ENCODE peak calls at places on chromosome 15, in four cellular contexts. One of them, this sample, is unnamed.

GRCh38 chr15:66101715-66102395 is 151.7 kb downstream of the MEGF11 start:
- DNase-seq in hepatocyte: no peak
- DNase-seq in PC-3: no peak
- DNase-seq in IMR-90: no peak
- DNase-seq in this sample: no peak

GRCh38 chr15:62618432-62618831 is 424.1 kb upstream of the TPM1 start:
- DNase-seq in IMR-90: peak; percentile 94
- DNase-seq in hepatocyte: peak; percentile 41
- DNase-seq in PC-3: peak; percentile 81
- DNase-seq in this sample: peak; percentile 88

GRCh38 chr15:49627407-49627877 is 6.6 kb downstream of the DTWD1 start:
- DNase-seq in PC-3: peak; percentile 85
- DNase-seq in hepatocyte: no peak
- DNase-seq in IMR-90: peak; percentile 96
- DNase-seq in this sample: peak; percentile 95

GRCh38 chr15:50426428-50426827 is 2.2 kb downstream of the USP8 start:
- DNase-seq in IMR-90: no peak
- DNase-seq in PC-3: no peak
- DNase-seq in hepatocyte: no peak
- DNase-seq in this sample: no peak

GRCh38 chr15:77538011-77538410 is 94.7 kb downstream of the LINGO1 start:
- DNase-seq in PC-3: no peak
- DNase-seq in hepatocyte: no peak
- DNase-seq in IMR-90: no peak
- DNase-seq in this sample: no peak

GRCh38 chr15:99253381-99254090 is 2.3 kb downstream of the LRRC28 start:
- DNase-seq in IMR-90: peak; percentile 61
- DNase-seq in PC-3: peak; percentile 79
- DNase-seq in hepatocyte: no peak
- DNase-seq in this sample: peak; percentile 93

GRCh38 chr15:44082558-44083151 is 112.4 kb downstream of the FRMD5 start:
- DNase-seq in PC-3: no peak
- DNase-seq in hepatocyte: no peak
- DNase-seq in IMR-90: peak; percentile 32
- DNase-seq in this sample: no peak

GRCh38 chr15:47427463-47427862 is 289.8 kb upstream of the SEMA6D start:
- DNase-seq in PC-3: no peak
- DNase-seq in IMR-90: peak; percentile 23
- DNase-seq in hepatocyte: no peak
- DNase-seq in this sample: no peak

GRCh38 chr15:76065267-76065666 is 5.5 kb downstream of the TMEM266 start:
- DNase-seq in IMR-90: no peak
- DNase-seq in PC-3: no peak
- DNase-seq in hepatocyte: no peak
- DNase-seq in this sample: no peak

GRCh38 chr15:76636059-76636458 is 269.1 kb downstream of the SCAPER start:
- DNase-seq in IMR-90: no peak
- DNase-seq in PC-3: no peak
- DNase-seq in hepatocyte: no peak
- DNase-seq in this sample: no peak

GRCh38 chr15:69126054-69126469 is 34.4 kb upstream of the GLCE start:
- DNase-seq in PC-3: no peak
- DNase-seq in IMR-90: peak; percentile 76
- DNase-seq in hepatocyte: peak; percentile 80
- DNase-seq in this sample: peak; percentile 39

GRCh38 chr15:50128266-50128665 is 9.2 kb upstream of the ATP8B4 start:
- DNase-seq in IMR-90: no peak
- DNase-seq in hepatocyte: peak; percentile 19
- DNase-seq in PC-3: no peak
- DNase-seq in this sample: no peak

GRCh38 chr15:51450001-51450400 is 108.5 kb downstream of the GLDN start:
- DNase-seq in IMR-90: no peak
- DNase-seq in PC-3: peak; percentile 59
- DNase-seq in hepatocyte: no peak
- DNase-seq in this sample: peak; percentile 61

GRCh38 chr15:62624541-62625399 is 417.8 kb upstream of the TPM1 start:
- DNase-seq in hepatocyte: no peak
- DNase-seq in IMR-90: peak; percentile 74
- DNase-seq in PC-3: no peak
- DNase-seq in this sample: peak; percentile 71

GRCh38 chr15:79431636-79432344 is at the start of gene MINAR1:
- DNase-seq in IMR-90: peak; percentile 56
- DNase-seq in hepatocyte: peak; percentile 65
- DNase-seq in PC-3: peak; percentile 23
- DNase-seq in this sample: peak; percentile 57

GRCh38 chr15:63089260-63090043 is 32.2 kb upstream of the LACTB start:
- DNase-seq in PC-3: peak; percentile 34
- DNase-seq in hepatocyte: peak; percentile 74
- DNase-seq in IMR-90: peak; percentile 97
- DNase-seq in this sample: peak; percentile 94

GRCh38 chr15:59199775-59200465 is 6.7 kb upstream of the LDHAL6B start:
- DNase-seq in IMR-90: peak; percentile 85
- DNase-seq in hepatocyte: peak; percentile 61
- DNase-seq in PC-3: peak; percentile 86
- DNase-seq in this sample: peak; percentile 84

GRCh38 chr15:43100971-43101370 is 4.9 kb downstream of the UBR1 start:
- DNase-seq in PC-3: no peak
- DNase-seq in hepatocyte: no peak
- DNase-seq in IMR-90: no peak
- DNase-seq in this sample: no peak

GRCh38 chr15:28994830-28995180 is 109.0 kb downstream of the APBA2 start:
- DNase-seq in hepatocyte: no peak
- DNase-seq in IMR-90: no peak
- DNase-seq in PC-3: no peak
- DNase-seq in this sample: no peak

GRCh38 chr15:93141373-93141790 is 52.4 kb upstream of the RGMA start:
- DNase-seq in hepatocyte: no peak
- DNase-seq in IMR-90: no peak
- DNase-seq in PC-3: no peak
- DNase-seq in this sample: no peak

GRCh38 chr15:38647683-38648082 is 83.1 kb upstream of the RASGRP1 start:
- DNase-seq in PC-3: peak; percentile 63
- DNase-seq in hepatocyte: peak; percentile 38
- DNase-seq in IMR-90: peak; percentile 19
- DNase-seq in this sample: peak; percentile 4

GRCh38 chr15:27579738-27580137 is 519.4 kb downstream of the OCA2 start:
- DNase-seq in IMR-90: no peak
- DNase-seq in PC-3: no peak
- DNase-seq in hepatocyte: no peak
- DNase-seq in this sample: no peak

GRCh38 chr15:47870956-47871625 is 153.8 kb downstream of the SEMA6D start:
- DNase-seq in PC-3: peak; percentile 88
- DNase-seq in IMR-90: peak; percentile 38
- DNase-seq in hepatocyte: peak; percentile 37
- DNase-seq in this sample: peak; percentile 79

GRCh38 chr15:97023131-97023844 is 692.8 kb downstream of the NR2F2 start:
- DNase-seq in hepatocyte: no peak
- DNase-seq in IMR-90: no peak
- DNase-seq in PC-3: no peak
- DNase-seq in this sample: peak; percentile 63

GRCh38 chr15:38853608-38854007 is 289.0 kb upstream of the RASGRP1 start:
- DNase-seq in PC-3: peak; percentile 36
- DNase-seq in IMR-90: peak; percentile 52
- DNase-seq in hepatocyte: peak; percentile 14
- DNase-seq in this sample: no peak

GRCh38 chr15:47384316-47384715 is 333.0 kb upstream of the SEMA6D start:
- DNase-seq in IMR-90: peak; percentile 96
- DNase-seq in PC-3: peak; percentile 74
- DNase-seq in hepatocyte: peak; percentile 78
- DNase-seq in this sample: peak; percentile 89

DNA sequence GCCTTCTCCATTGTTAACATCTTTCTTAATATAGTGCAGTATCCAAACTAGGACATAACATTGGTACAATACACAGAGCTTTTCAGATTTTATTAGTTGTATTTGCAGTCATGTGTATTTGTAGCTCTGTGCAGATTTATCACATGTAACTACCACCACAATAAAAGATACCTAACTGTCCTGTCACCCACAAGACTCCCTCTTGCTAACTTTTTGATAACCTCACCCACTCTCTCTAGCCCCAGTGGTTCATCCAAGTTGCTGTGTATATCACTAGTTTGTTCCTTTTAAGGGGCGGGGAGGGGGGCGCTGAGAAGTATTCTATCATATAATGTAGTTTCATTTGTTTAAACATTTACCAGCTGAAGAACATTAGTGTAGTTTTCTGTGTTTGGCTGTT is 46.1 kb downstream of the PIAS1 start:
- DNase-seq in IMR-90: no peak
- DNase-seq in hepatocyte: no peak
- DNase-seq in PC-3: no peak
- DNase-seq in this sample: no peak
- H4K20me1 ChIP-seq in IMR-90: peaks cover 14% of the 10 kb centered on the region
- H4K20me1 ChIP-seq in hepatocyte: peaks cover 14% of the 10 kb centered on the region
- H4K20me1 ChIP-seq in PC-3: no peaks in the 10 kb centered on the region
- H4K20me1 ChIP-seq in this sample: peaks cover 22% of the 10 kb centered on the region

GRCh38 chr15:90743407-90743806 is 26.3 kb downstream of the BLM start:
- DNase-seq in hepatocyte: no peak
- DNase-seq in PC-3: no peak
- DNase-seq in IMR-90: no peak
- DNase-seq in this sample: no peak
- H3K4me1 ChIP-seq in hepatocyte: no peaks in the 10 kb centered on the region
- H3K4me1 ChIP-seq in PC-3: no peaks in the 10 kb centered on the region
- H3K4me1 ChIP-seq in IMR-90: no peaks in the 10 kb centered on the region
- H3K4me1 ChIP-seq in this sample: no peaks in the 10 kb centered on the region

DNA sequence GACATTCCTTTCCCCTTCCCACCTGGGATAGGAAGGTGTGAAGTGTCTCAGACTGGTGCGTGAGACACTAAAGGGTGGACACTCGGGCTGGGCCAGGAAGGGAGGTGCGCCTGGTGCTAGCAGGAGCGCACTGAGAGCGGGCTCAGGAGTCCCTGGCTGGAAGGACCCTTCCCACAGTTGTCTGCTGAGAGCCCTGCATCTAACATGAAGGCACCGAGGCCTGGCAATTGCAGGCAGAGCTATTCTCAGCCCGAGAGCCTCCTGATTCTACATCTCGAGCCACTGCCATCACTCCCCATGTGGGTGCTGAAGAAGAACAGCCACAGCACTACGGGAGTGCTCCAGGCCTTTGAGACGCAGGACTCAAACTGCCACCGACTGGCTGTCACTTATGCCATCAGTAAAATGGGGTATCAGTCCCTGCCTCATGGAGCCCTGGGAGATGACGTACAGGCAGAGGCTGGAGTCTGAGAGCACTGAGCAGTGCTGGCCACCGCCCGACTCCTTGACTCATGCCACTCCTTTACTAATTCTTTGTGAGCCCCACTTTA is 159.4 kb downstream of the KLF13 start:
- DNase-seq in PC-3: no peak
- DNase-seq in hepatocyte: no peak
- DNase-seq in IMR-90: no peak
- DNase-seq in this sample: no peak
- H3K27me3 ChIP-seq in PC-3: no peaks in the 10 kb centered on the region
- H3K27me3 ChIP-seq in hepatocyte: peaks cover 40% of the 10 kb centered on the region
- H3K27me3 ChIP-seq in IMR-90: peaks cover 30% of the 10 kb centered on the region
- H3K27me3 ChIP-seq in this sample: peaks cover 15% of the 10 kb centered on the region

GRCh38 chr15:67999320-68000100 is 54.6 kb upstream of the PIAS1 start:
- DNase-seq in IMR-90: no peak
- DNase-seq in PC-3: peak; percentile 82
- DNase-seq in hepatocyte: no peak
- DNase-seq in this sample: no peak
- H4K20me1 ChIP-seq in IMR-90: no peaks in the 10 kb centered on the region
- H4K20me1 ChIP-seq in PC-3: no peaks in the 10 kb centered on the region
- H4K20me1 ChIP-seq in hepatocyte: no peaks in the 10 kb centered on the region
- H4K20me1 ChIP-seq in this sample: no peaks in the 10 kb centered on the region

GRCh38 chr15:74395319-74396145 is 28.1 kb upstream of the CYP11A1 start:
- DNase-seq in hepatocyte: no peak
- DNase-seq in IMR-90: no peak
- DNase-seq in PC-3: no peak
- DNase-seq in this sample: no peak
- H3K4me1 ChIP-seq in hepatocyte: peaks cover 28% of the 10 kb centered on the region
- H3K4me1 ChIP-seq in IMR-90: peaks cover 44% of the 10 kb centered on the region
- H3K4me1 ChIP-seq in PC-3: peaks cover 56% of the 10 kb centered on the region
- H3K4me1 ChIP-seq in this sample: peaks cover 65% of the 10 kb centered on the region

GRCh38 chr15:40925863-40926658 is 3.1 kb upstream of the DLL4 start:
- DNase-seq in hepatocyte: peak; percentile 55
- DNase-seq in IMR-90: no peak
- DNase-seq in PC-3: no peak
- DNase-seq in this sample: no peak
- H3K27me3 ChIP-seq in hepatocyte: peaks cover 53% of the 10 kb centered on the region
- H3K27me3 ChIP-seq in IMR-90: peaks cover 26% of the 10 kb centered on the region
- H3K27me3 ChIP-seq in PC-3: peaks cover 25% of the 10 kb centered on the region
- H3K27me3 ChIP-seq in this sample: peaks cover 52% of the 10 kb centered on the region

This sample was measured in astrocyte.